ENCODE peak calls at places on chromosomes 5 and 9, in six cellular contexts. One of them, this sample, is unnamed.

GRCh38 chr5:55986931-55987330 is 7.8 kb downstream of the IL6ST start:
- DNase-seq in lung microvascular endothelial cell: no peak
- DNase-seq in AG09319: no peak
- DNase-seq in NK-92 treated with Interleukin-12 subunit alpha and Interleukin-12 subunit beta, amount 100 ng/mL, for 24 hours: no peak
- DNase-seq in heart right ventricle: no peak
- DNase-seq in cardiac fibroblast: no peak
- DNase-seq in this sample: no peak

GRCh38 chr9:98080346-98080745 is 23.8 kb downstream of the NANS start:
- DNase-seq in lung microvascular endothelial cell: no peak
- DNase-seq in NK-92 treated with Interleukin-12 subunit alpha and Interleukin-12 subunit beta, amount 100 ng/mL, for 24 hours: no peak
- DNase-seq in heart right ventricle: no peak
- DNase-seq in cardiac fibroblast: peak; percentile 18
- DNase-seq in AG09319: no peak
- DNase-seq in this sample: no peak

GRCh38 chr5:33557605-33558004 is 116.8 kb downstream of the TARS1 start:
- DNase-seq in cardiac fibroblast: no peak
- DNase-seq in NK-92 treated with Interleukin-12 subunit alpha and Interleukin-12 subunit beta, amount 100 ng/mL, for 24 hours: no peak
- DNase-seq in heart right ventricle: no peak
- DNase-seq in AG09319: no peak
- DNase-seq in lung microvascular endothelial cell: no peak
- DNase-seq in this sample: no peak

GRCh38 chr5:53023969-53024368 is 34.8 kb downstream of the ITGA2 start:
- DNase-seq in cardiac fibroblast: peak; percentile 75
- DNase-seq in AG09319: peak; percentile 49
- DNase-seq in lung microvascular endothelial cell: peak; percentile 74
- DNase-seq in NK-92 treated with Interleukin-12 subunit alpha and Interleukin-12 subunit beta, amount 100 ng/mL, for 24 hours: peak; percentile 8
- DNase-seq in heart right ventricle: no peak
- DNase-seq in this sample: no peak

GRCh38 chr9:97848582-97849237 is 4.3 kb upstream of the FOXE1 start:
- DNase-seq in AG09319: no peak
- DNase-seq in heart right ventricle: no peak
- DNase-seq in lung microvascular endothelial cell: peak; percentile 20
- DNase-seq in NK-92 treated with Interleukin-12 subunit alpha and Interleukin-12 subunit beta, amount 100 ng/mL, for 24 hours: no peak
- DNase-seq in cardiac fibroblast: no peak
- DNase-seq in this sample: peak; percentile 30

GRCh38 chr9:71071633-71072032 is 49.8 kb downstream of the TRPM3 start:
- DNase-seq in heart right ventricle: no peak
- DNase-seq in cardiac fibroblast: no peak
- DNase-seq in AG09319: no peak
- DNase-seq in lung microvascular endothelial cell: no peak
- DNase-seq in NK-92 treated with Interleukin-12 subunit alpha and Interleukin-12 subunit beta, amount 100 ng/mL, for 24 hours: no peak
- DNase-seq in this sample: no peak

GRCh38 chr5:83729389-83729788 is 8.7 kb upstream of the HAPLN1 start:
- DNase-seq in lung microvascular endothelial cell: no peak
- DNase-seq in NK-92 treated with Interleukin-12 subunit alpha and Interleukin-12 subunit beta, amount 100 ng/mL, for 24 hours: no peak
- DNase-seq in AG09319: no peak
- DNase-seq in cardiac fibroblast: no peak
- DNase-seq in heart right ventricle: no peak
- DNase-seq in this sample: no peak

GRCh38 chr5:87132696-87133095 is 135.0 kb upstream of the RASA1 start:
- DNase-seq in heart right ventricle: no peak
- DNase-seq in AG09319: no peak
- DNase-seq in NK-92 treated with Interleukin-12 subunit alpha and Interleukin-12 subunit beta, amount 100 ng/mL, for 24 hours: no peak
- DNase-seq in cardiac fibroblast: no peak
- DNase-seq in lung microvascular endothelial cell: no peak
- DNase-seq in this sample: no peak

GRCh38 chr9:68562456-68562855 is 21.8 kb upstream of the TMEM252 start:
- DNase-seq in NK-92 treated with Interleukin-12 subunit alpha and Interleukin-12 subunit beta, amount 100 ng/mL, for 24 hours: no peak
- DNase-seq in cardiac fibroblast: no peak
- DNase-seq in AG09319: no peak
- DNase-seq in lung microvascular endothelial cell: no peak
- DNase-seq in heart right ventricle: no peak
- DNase-seq in this sample: no peak

GRCh38 chr5:80346055-80346454 is 26.3 kb downstream of the SPZ1 start:
- DNase-seq in lung microvascular endothelial cell: peak; percentile 39
- DNase-seq in cardiac fibroblast: peak; percentile 2
- DNase-seq in NK-92 treated with Interleukin-12 subunit alpha and Interleukin-12 subunit beta, amount 100 ng/mL, for 24 hours: peak; percentile 1
- DNase-seq in heart right ventricle: no peak
- DNase-seq in AG09319: no peak
- DNase-seq in this sample: no peak

GRCh38 chr9:92463989-92464388 is 18.3 kb downstream of the ASPN start:
- DNase-seq in NK-92 treated with Interleukin-12 subunit alpha and Interleukin-12 subunit beta, amount 100 ng/mL, for 24 hours: no peak
- DNase-seq in heart right ventricle: no peak
- DNase-seq in cardiac fibroblast: peak; percentile 82
- DNase-seq in lung microvascular endothelial cell: no peak
- DNase-seq in AG09319: peak; percentile 80
- DNase-seq in this sample: no peak

GRCh38 chr5:133714161-133714915 is 102.0 kb upstream of the FSTL4 start:
- DNase-seq in AG09319: no peak
- DNase-seq in cardiac fibroblast: no peak
- DNase-seq in NK-92 treated with Interleukin-12 subunit alpha and Interleukin-12 subunit beta, amount 100 ng/mL, for 24 hours: no peak
- DNase-seq in heart right ventricle: no peak
- DNase-seq in lung microvascular endothelial cell: no peak
- DNase-seq in this sample: no peak

This sample was measured in psoas muscle.